ENCODE peak calls at places on chromosomes 7 and 10, in five cellular contexts. L is sigmoid colon, B is small intestine, F is left ventricle myocardium inferior, V is fibroblast of lung. U is an unnamed sample. For H3K4me1, the result is how much of the 10 kb centered on the place peaks cover.

GRCh38 chr10:71957546-71958275 is 6.5 kb upstream of the CHST3 start:
- DNase-seq in F (no peak), V (no peak), L (no peak), B (no peak), U (no peak)

GRCh38 chr7:63899691-63900393 is 98.8 kb upstream of the ZNF722 start:
- DNase-seq in F (peak), V (no peak), B (peak), L (peak), U (peak)

GRCh38 chr10:4283841-4284610 is 499.0 kb upstream of the KLF6 start:
- DNase-seq in L (peak), B (no peak), V (peak), F (peak), U (no peak)

GRCh38 chr7:19567011-19567410 is 141.8 kb downstream of the POLR1F start:
- DNase-seq in L (no peak), F (no peak), B (no peak), V (no peak), U (no peak)

GRCh38 chr7:140738280-140738679 is 41.8 kb downstream of the NDUFB2 start:
- DNase-seq in V (peak), B (no peak), F (no peak), L (no peak), U (no peak)

GRCh38 chr10:107689318-107689717 is 524.8 kb upstream of the SORCS1 start:
- DNase-seq in L (no peak), V (no peak), F (no peak), B (no peak), U (no peak)

GRCh38 chr7:3434611-3435010 is 133.6 kb downstream of the SDK1 start:
- DNase-seq in B (no peak), L (no peak), F (no peak), V (no peak), U (no peak)

GRCh38 chr7:124085168-124085567 is 52.3 kb upstream of the TMEM229A start:
- DNase-seq in V (peak), L (no peak), B (peak), F (no peak), U (no peak)

GRCh38 chr7:127862540-127862939 is 168.7 kb downstream of the LRRC4 start:
- DNase-seq in V (no peak), L (no peak), F (no peak), B (no peak), U (no peak)

GRCh38 chr10:122990278-122990677 is 10.1 kb downstream of the PSTK start:
- DNase-seq in B (no peak), L (no peak), F (no peak), V (no peak), U (no peak)

GRCh38 chr7:137932881-137933269 is 69.0 kb downstream of the CREB3L2 start:
- DNase-seq in L (no peak), V (peak), B (no peak), F (no peak), U (no peak)

GRCh38 chr7:256461-256940 is 33.5 kb upstream of the FOXL3 start:
- DNase-seq in F (peak), L (no peak), V (no peak), B (no peak), U (no peak)

GRCh38 chr10:131860806-131861440 is 39.9 kb upstream of the PPP2R2D start:
- DNase-seq in B (no peak), F (no peak), V (no peak), L (peak), U (no peak)

GRCh38 chr7:44309271-44310091 is 15.9 kb downstream of the CAMK2B start:
- DNase-seq in V (peak), B (peak), L (peak), F (peak), U (no peak)

GRCh38 chr7:87833130-87833529 is 43.0 kb downstream of the SLC25A40 start:
- DNase-seq in L (no peak), B (peak), F (no peak), V (no peak), U (no peak)

GRCh38 chr10:112215342-112215774 is 31.8 kb upstream of the GPAM start:
- DNase-seq in B (peak), F (no peak), L (no peak), V (no peak), U (no peak)

GRCh38 chr7:8353991-8354390 is 79.4 kb upstream of the NXPH1 start:
- DNase-seq in V (no peak), F (no peak), B (no peak), L (no peak), U (no peak)

GRCh38 chr10:44168478-44168877 is 216.4 kb downstream of the CXCL12 start:
- DNase-seq in V (no peak), L (no peak), B (no peak), F (no peak), U (no peak)

GRCh38 chr10:1454428-1454827 is 282.9 kb downstream of the ADARB2 start:
- DNase-seq in F (no peak), B (no peak), L (no peak), V (no peak), U (peak)

GRCh38 chr10:119769886-119770285 is 44.0 kb downstream of the INPP5F start:
- DNase-seq in B (no peak), F (no peak), V (peak), L (no peak), U (no peak)

GRCh38 chr10:103054621-103055020 is 136.5 kb downstream of the CNNM2 start:
- DNase-seq in B (no peak), L (no peak), F (no peak), V (no peak), U (no peak)

GRCh38 chr10:101772017-101772894 is 3.7 kb downstream of the FGF8 start:
- DNase-seq in B (no peak), F (no peak), V (no peak), L (peak), U (no peak)

GRCh38 chr10:79239930-79240713 is 107.1 kb upstream of the PPIF start:
- DNase-seq in V (peak), B (no peak), F (no peak), L (no peak), U (no peak)

GRCh38 chr10:17644485-17644964 is 574 bp downstream of the STAM start:
- DNase-seq in V (no peak), L (no peak), F (no peak), B (no peak), U (peak)

GRCh38 chr7:44068054-44068453 is 2.7 kb upstream of the PGAM2 start:
- DNase-seq in F (no peak), L (peak), V (no peak), B (no peak), U (no peak)

GRCh38 chr10:126434235-126434634 is 46.0 kb upstream of the ADAM12 start:
- DNase-seq in B (no peak), V (no peak), L (no peak), F (no peak), U (no peak)

GRCh38 chr10:126133906-126134703 is 237.7 kb downstream of the FANK1 start:
- DNase-seq in B (no peak), F (no peak), V (peak), L (no peak), U (no peak)

GRCh38 chr10:4170633-4171314 is 385.8 kb upstream of the KLF6 start:
- DNase-seq in B (no peak), V (no peak), L (no peak), F (no peak), U (no peak)

GRCh38 chr10:71061472-71061871 is 150.9 kb upstream of the UNC5B start:
- DNase-seq in V (no peak), L (no peak), B (no peak), F (no peak), U (no peak)

GRCh38 chr10:46284286-46285229 is 2.2 kb upstream of the ANTXRL start:
- DNase-seq in V (peak), F (peak), B (peak), L (peak), U (peak)

GRCh38 chr10:46285300-46285699 is 1.5 kb upstream of the ANTXRL start:
- DNase-seq in L (peak), F (no peak), B (no peak), V (no peak), U (no peak)

GRCh38 chr10:46283217-46283944 is 3.4 kb upstream of the ANTXRL start:
- DNase-seq in B (no peak), F (no peak), L (no peak), V (peak), U (no peak)

GRCh38 chr10:46282460-46283216 is 4.2 kb upstream of the ANTXRL start:
- DNase-seq in V (peak), F (peak), L (peak), B (peak), U (peak)

GRCh38 chr10:46283945-46284285 is 2.9 kb upstream of the ANTXRL start:
- DNase-seq in F (no peak), L (no peak), V (no peak), B (no peak), U (no peak)
- H3K4me1 ChIP-seq in F (under half), L (under half), V (under half), B (under half), U (under half)

GRCh38 chr7:55059006-55059405 is 40.2 kb downstream of the EGFR start:
- DNase-seq in L (no peak), F (no peak), V (no peak), B (no peak), U (no peak)
- H3K4me1 ChIP-seq in L (under half), F (under half), V (under half), B (under half), U (under half)

GRCh38 chr7:131013716-131014115 is 279.7 kb upstream of the KLF14 start:
- DNase-seq in V (no peak), F (no peak), B (no peak), L (no peak), U (no peak)
- H3K4me1 ChIP-seq in V (under half), F (half or more), B (under half), L (under half), U (half or more)

GRCh38 chr10:7505196-7505595 is 94.4 kb upstream of the SFMBT2 start:
- DNase-seq in L (no peak), V (no peak), F (no peak), B (no peak), U (no peak)
- H3K4me1 ChIP-seq in L (under half), V (under half), F (under half), B (under half), U (under half)

GRCh38 chr10:104321716-104322415 is 16.4 kb downstream of the ITPRIP start:
- DNase-seq in F (no peak), V (peak), B (no peak), L (peak), U (no peak)
- H3K4me1 ChIP-seq in F (half or more), V (under half), B (under half), L (under half), U (under half)

DNA sequence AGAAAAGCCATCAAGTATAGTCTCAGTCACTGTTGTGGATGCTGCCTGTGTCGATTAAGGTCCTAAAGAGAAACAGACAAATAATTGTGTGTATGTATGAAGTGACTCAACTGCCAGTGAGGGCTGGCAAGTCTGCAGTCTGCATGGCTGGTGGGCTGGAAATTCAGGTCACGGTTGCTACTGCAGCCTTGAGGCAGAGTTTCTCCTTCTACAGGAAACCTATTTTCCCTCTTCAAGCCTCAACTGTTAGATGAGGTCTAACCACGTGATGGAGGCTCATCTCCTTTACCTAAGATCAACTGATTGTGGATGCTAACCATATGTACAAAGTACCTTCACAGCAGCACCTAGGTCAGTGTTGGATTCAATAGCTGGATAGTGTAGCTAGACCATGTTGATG is 29.9 kb downstream of the MBL2 start:
- DNase-seq in V (no peak), B (no peak), F (no peak), L (no peak), U (peak)
- H3K4me1 ChIP-seq in V (under half), B (under half), F (under half), L (under half), U (under half)

DNA sequence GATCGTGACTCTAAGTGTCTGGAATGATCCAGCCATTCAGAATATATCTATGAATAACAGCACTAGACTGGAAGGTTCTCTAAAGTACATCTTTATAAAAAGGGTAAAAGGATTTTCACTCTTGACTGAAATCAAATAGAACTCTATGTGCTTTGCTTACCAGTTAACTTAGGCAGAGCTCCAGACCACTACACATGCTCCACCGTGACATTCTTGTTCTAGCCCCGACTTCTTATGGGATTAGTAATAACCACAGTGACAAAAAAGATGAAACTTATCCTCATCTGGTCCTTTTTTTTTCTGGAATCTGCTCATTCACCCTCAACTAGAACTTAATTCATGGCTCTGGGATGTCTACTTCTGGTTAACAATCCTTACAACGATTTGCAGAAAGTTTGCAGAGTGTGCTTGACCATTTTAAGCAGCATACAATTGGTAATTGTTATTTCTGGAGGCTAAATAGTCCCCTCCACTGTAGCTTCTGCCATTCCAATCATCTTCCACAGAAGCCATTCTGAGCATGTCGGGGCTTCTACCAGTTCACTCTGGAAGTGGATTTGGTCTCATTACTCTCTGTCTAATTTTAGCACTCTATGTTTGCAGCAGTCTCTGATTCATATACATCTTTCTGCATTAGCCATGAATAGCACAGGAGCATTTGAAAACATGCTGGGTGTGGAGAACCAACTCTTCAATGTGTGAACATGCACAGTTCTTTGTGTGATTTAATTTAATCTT is 163.7 kb upstream of the CDC14C start:
- DNase-seq in V (peak), F (no peak), L (no peak), B (no peak), U (no peak)
- H3K4me1 ChIP-seq in V (under half), F (under half), L (under half), B (under half), U (under half)

GRCh38 chr10:124705021-124705740 is 39.0 kb downstream of the FAM53B start:
- DNase-seq in B (no peak), V (no peak), L (no peak), F (no peak), U (no peak)
- H3K4me1 ChIP-seq in B (under half), V (under half), L (under half), F (half or more), U (under half)

DNA sequence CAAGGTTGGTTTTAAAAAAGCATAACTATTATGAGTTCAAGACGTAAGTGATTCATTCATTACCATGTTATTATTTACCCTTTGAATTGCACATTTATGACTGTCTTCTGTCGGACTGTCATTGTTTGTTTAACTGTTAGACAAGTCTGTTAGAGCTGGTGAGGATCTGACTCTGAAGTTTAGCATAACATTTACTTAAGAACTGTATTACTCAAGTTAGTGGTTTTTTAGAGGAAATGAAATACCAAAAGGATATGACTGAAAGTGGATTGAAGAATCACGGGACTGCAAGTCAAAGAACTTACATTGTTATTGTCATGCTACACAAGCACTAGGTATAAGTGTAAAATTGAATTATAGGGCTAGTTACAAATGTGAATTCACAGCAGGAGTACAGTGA is 2.2 kb downstream of the CSGALNACT2 start:
- DNase-seq in F (no peak), V (peak), L (no peak), B (peak), U (no peak)
- H3K4me1 ChIP-seq in F (under half), V (under half), L (under half), B (under half), U (under half)